ENCODE peak calls at places on chromosomes 5 and 9, in eight cellular contexts. J, P, Z, K, T, N, S and Q are unnamed samples.

GRCh38 chr9:98603821-98604383 is 104.8 kb downstream of the GABBR2 start:
- DNase-seq in Z (no peak), P (no peak), K (peak; percentile 17), S (no peak), J (no peak), N (no peak), T (no peak), Q (peak; percentile 86)

GRCh38 chr9:35481347-35481975 is 8.4 kb upstream of the RUSC2 start:
- DNase-seq in K (peak; percentile 67), S (peak; percentile 70), J (peak; percentile 27), T (peak; percentile 33), N (no peak), Z (peak; percentile 28), P (peak; percentile 50), Q (peak; percentile 38)

GRCh38 chr9:1171541-1171940 is 121.4 kb downstream of the DMRT2 start:
- DNase-seq in K (no peak), J (no peak), P (no peak), T (no peak), N (no peak), S (no peak), Z (no peak), Q (no peak)

GRCh38 chr5:150434502-150434901 is 15.0 kb downstream of the RPS14 start:
- DNase-seq in J (no peak), T (no peak), N (no peak), Z (no peak), P (peak; percentile 77), S (no peak), K (no peak), Q (no peak)

GRCh38 chr5:81164936-81165335 is 68.2 kb upstream of the CKMT2 start:
- DNase-seq in K (no peak), T (no peak), Z (no peak), N (no peak), J (no peak), P (no peak), S (no peak), Q (no peak)

GRCh38 chr9:18666987-18667772 is 193.2 kb downstream of the ADAMTSL1 start:
- DNase-seq in J (no peak), T (no peak), S (no peak), K (no peak), Z (no peak), N (no peak), P (no peak), Q (no peak)

GRCh38 chr9:116112236-116112635 is 41.4 kb upstream of the PAPPA start:
- DNase-seq in S (no peak), K (no peak), Z (no peak), N (no peak), J (no peak), T (no peak), P (no peak), Q (no peak)

GRCh38 chr5:141186897-141187512 is at the start of gene PCDHB9:
- DNase-seq in S (no peak), T (no peak), J (no peak), Z (no peak), N (no peak), K (peak; percentile 75), P (no peak), Q (no peak)

GRCh38 chr5:169218862-169219261 is 82.1 kb downstream of the SLIT3 start:
- DNase-seq in P (no peak), N (no peak), J (no peak), S (no peak), Z (no peak), K (no peak), T (no peak), Q (no peak)

GRCh38 chr5:7347377-7347776 is 48.6 kb upstream of the ADCY2 start:
- DNase-seq in P (no peak), Z (no peak), S (no peak), K (no peak), T (no peak), J (no peak), N (no peak), Q (no peak)

GRCh38 chr9:68711281-68711680 is 6.2 kb downstream of the PIP5K1B start:
- DNase-seq in T (no peak), N (no peak), Z (no peak), J (no peak), K (no peak), S (no peak), P (no peak), Q (no peak)

GRCh38 chr5:15693933-15694332 is 194.0 kb downstream of the FBXL7 start:
- DNase-seq in S (no peak), K (no peak), P (no peak), Z (no peak), J (no peak), N (no peak), T (no peak), Q (no peak)

GRCh38 chr9:16645970-16646369 is 224.5 kb downstream of the BNC2 start:
- DNase-seq in K (no peak), P (no peak), N (no peak), Z (no peak), J (no peak), S (no peak), T (no peak), Q (no peak)

GRCh38 chr5:93280518-93280917 is 300.5 kb downstream of the NR2F1-AS1 start:
- DNase-seq in P (no peak), N (no peak), Z (no peak), T (no peak), K (no peak), J (no peak), S (no peak), Q (no peak)

GRCh38 chr9:133423216-133423615 is 1.0 kb downstream of the ADAMTS13 start:
- DNase-seq in P (no peak), T (no peak), K (no peak), N (no peak), Z (no peak), J (no peak), S (peak; percentile 91), Q (no peak)

GRCh38 chr9:91758491-91758981 is 191.5 kb downstream of the ROR2 start:
- DNase-seq in S (peak; percentile 55), J (no peak), P (no peak), K (peak; percentile 72), N (no peak), Z (peak; percentile 51), T (no peak), Q (no peak)

GRCh38 chr9:33687779-33688178 is 107.6 kb upstream of the PRSS3 start:
- DNase-seq in J (no peak), T (no peak), Z (no peak), P (no peak), N (no peak), K (peak; percentile 75), S (no peak), Q (no peak)

GRCh38 chr9:127422787-127423186 is 1.4 kb upstream of the ZNF79 start:
- DNase-seq in S (no peak), T (no peak), K (no peak), P (no peak), Z (no peak), J (no peak), N (no peak), Q (no peak)

GRCh38 chr9:69546265-69546664 is 125.9 kb downstream of the APBA1 start:
- DNase-seq in J (no peak), P (no peak), N (no peak), Z (no peak), S (no peak), T (no peak), K (peak; percentile 1), Q (no peak)

GRCh38 chr9:127347831-127348699 is 48.9 kb upstream of the SLC2A8 start:
- DNase-seq in J (no peak), P (no peak), S (peak; percentile 21), T (no peak), Z (no peak), N (no peak), K (peak; percentile 9), Q (no peak)

GRCh38 chr5:136511046-136511445 is 145.7 kb upstream of the TRPC7 start:
- DNase-seq in Z (no peak), N (no peak), K (no peak), J (no peak), T (no peak), P (no peak), S (no peak), Q (no peak)

GRCh38 chr5:169374761-169375160 is 73.8 kb upstream of the SLIT3 start:
- DNase-seq in J (no peak), S (no peak), Z (no peak), N (no peak), T (no peak), K (no peak), P (no peak), Q (no peak)

GRCh38 chr5:158559066-158559465 is 540.6 kb downstream of the EBF1 start:
- DNase-seq in P (no peak), T (no peak), S (no peak), Z (no peak), J (no peak), N (no peak), K (no peak), Q (no peak)

DNA sequence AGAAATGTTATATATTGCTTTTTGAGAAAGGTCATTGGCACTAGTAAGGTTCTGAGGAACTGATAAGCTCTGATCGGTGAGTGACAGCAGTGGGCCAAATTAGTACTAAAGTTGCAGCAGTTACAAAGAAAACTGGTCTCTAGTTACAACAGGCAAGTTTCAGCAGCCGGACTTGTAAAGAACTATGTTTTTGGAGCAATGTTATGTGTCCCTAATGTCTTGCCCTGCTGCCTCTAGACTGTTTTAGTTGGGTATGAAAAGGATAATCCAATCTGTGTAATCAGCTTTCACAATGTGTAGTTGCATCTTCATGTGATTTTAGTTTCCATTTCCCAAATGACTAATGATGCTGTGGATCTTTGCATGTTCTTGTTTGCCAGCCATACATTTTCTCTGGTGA is 113.5 kb downstream of the CAMK4 start:
- DNase-seq in S (no peak), K (no peak), J (no peak), T (no peak), Z (no peak), N (no peak), P (no peak), Q (no peak)
- H3K4me3 ChIP-seq in S (no peak overlapping the region), K (no peak overlapping the region), J (no peak overlapping the region), T (no peak overlapping the region), Z (no peak overlapping the region), N (no peak overlapping the region), P (no peak overlapping the region), Q (no peak overlapping the region)

GRCh38 chr5:133589286-133589685 is 23.1 kb downstream of the FSTL4 start:
- DNase-seq in S (no peak), K (no peak), Z (no peak), N (no peak), P (no peak), T (no peak), J (no peak), Q (no peak)
- TF ChIP-seq CTCF in S (no peak), K (no peak), Z (no peak), N (no peak), P (no peak), T (no peak), J (no peak), Q (no peak)

GRCh38 chr9:109477269-109478203 is 20.6 kb downstream of the PTPN3 start:
- DNase-seq in T (no peak), P (no peak), Z (no peak), N (no peak), S (peak; percentile 95), J (peak; percentile 71), K (no peak), Q (no peak)
- TF ChIP-seq POLR2A in T (no peak), P (no peak), Z (no peak), N (no peak), S (no peak), J (peak; percentile 43), K (no peak), Q (no peak)

DNA sequence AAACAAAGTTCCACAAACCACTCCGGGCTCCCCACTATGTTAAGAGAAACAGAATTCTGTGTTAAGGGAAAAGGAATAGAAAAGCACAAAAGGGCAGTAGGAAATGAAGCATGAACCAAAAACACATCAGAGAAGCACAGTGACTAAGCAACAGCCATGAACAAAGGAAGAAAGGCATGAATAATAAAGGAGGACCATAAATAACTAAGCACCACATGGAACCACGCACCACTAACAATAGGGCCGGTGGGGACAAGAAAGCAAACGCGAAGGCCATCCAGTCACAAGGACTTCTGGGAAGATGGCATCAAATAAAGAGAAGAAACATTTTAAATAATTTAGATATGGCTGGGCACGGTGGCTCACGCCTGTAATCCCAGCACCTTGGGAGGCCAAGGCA is 18.0 kb downstream of the PRUNE2 start:
- DNase-seq in N (no peak), K (no peak), P (no peak), S (no peak), J (no peak), Z (no peak), T (no peak), Q (no peak)
- H3K4me3 ChIP-seq in N (no peak overlapping the region), K (no peak overlapping the region), P (no peak overlapping the region), S (no peak overlapping the region), J (no peak overlapping the region), Z (no peak overlapping the region), T (no peak overlapping the region), Q (no peak overlapping the region)